ENCODE peak calls at places on chromosomes 12 and 14, in ten cellular contexts. R is Daoy, Z is HuH-7.5, J is left cardiac atrium, H is hepatic stellate cell, D is HCT116, W is T-helper 17 cell, M is hippocampal formation, V is AG04450, C is RWPE1. N is an unnamed sample.
A peak's percentile ranks its signal among the peaks of the same experiment; 100 is the strongest.

GRCh38 chr12:29376118-29376517 is 4.9 kb downstream of the ERGIC2 start:
- DNase-seq in V (no peak), R (no peak), Z (no peak), C (no peak), H (no peak), M (no peak), D (no peak), W (no peak), J (no peak), N (no peak)

GRCh38 chr12:57449375-57449774 is 5.7 kb upstream of the INHBE start:
- DNase-seq in H (no peak), W (no peak), R (no peak), Z (no peak), M (no peak), V (no peak), C (no peak), D (no peak), J (no peak), N (no peak)

GRCh38 chr14:36028218-36028617 is 148.3 kb downstream of the PTCSC3 start:
- DNase-seq in V (no peak), W (no peak), Z (no peak), D (no peak), J (no peak), C (no peak), H (no peak), M (no peak), R (no peak), N (no peak)

GRCh38 chr12:2267624-2268477 is 215.1 kb downstream of the CACNA1C start:
- DNase-seq in D (no peak), V (no peak), H (peak; percentile 34), M (no peak), C (no peak), W (no peak), Z (no peak), J (no peak), R (peak; percentile 82), N (no peak)

GRCh38 chr12:113302925-113303640 is 31.8 kb downstream of the SLC8B1 start:
- DNase-seq in C (no peak), D (no peak), M (no peak), H (no peak), R (no peak), V (no peak), Z (no peak), J (no peak), W (no peak), N (no peak)

GRCh38 chr14:32087173-32087861 is 10.2 kb downstream of the ARHGAP5 start:
- DNase-seq in C (peak; percentile 16), M (no peak), D (peak; percentile 83), J (no peak), R (peak; percentile 80), Z (peak; percentile 59), W (no peak), V (no peak), H (no peak), N (no peak)

GRCh38 chr14:72904840-72905561 is 11.1 kb upstream of the DPF3 start:
- DNase-seq in D (peak; percentile 44), Z (peak; percentile 26), W (peak; percentile 52), V (peak; percentile 49), C (peak; percentile 64), R (peak; percentile 71), J (peak; percentile 49), H (peak; percentile 41), M (peak; percentile 66), N (no peak)

GRCh38 chr12:124543052-124543590 is 24.3 kb downstream of the NCOR2 start:
- DNase-seq in D (no peak), Z (no peak), H (peak; percentile 84), V (no peak), W (no peak), R (peak; percentile 41), J (no peak), C (no peak), M (no peak), N (no peak)

GRCh38 chr12:41983394-41983793 is 161.3 kb downstream of the GXYLT1 start:
- DNase-seq in H (no peak), W (no peak), V (no peak), Z (no peak), C (no peak), D (no peak), M (no peak), J (no peak), R (no peak), N (no peak)

GRCh38 chr12:46920503-46920902 is 94.7 kb upstream of the SLC38A4 start:
- DNase-seq in W (no peak), D (no peak), C (no peak), R (no peak), H (no peak), V (no peak), Z (no peak), J (no peak), M (no peak), N (no peak)

GRCh38 chr14:89351364-89351957 is 65.6 kb downstream of the FOXN3 start:
- DNase-seq in J (no peak), M (no peak), R (no peak), V (no peak), D (no peak), C (no peak), H (no peak), Z (peak; percentile 52), W (no peak), N (no peak)

GRCh38 chr12:101076940-101077351 is 133.1 kb downstream of the SLC5A8 start:
- DNase-seq in V (no peak), M (no peak), R (peak; percentile 36), C (no peak), H (no peak), J (no peak), Z (no peak), W (no peak), D (no peak), N (no peak)

GRCh38 chr12:122090759-122091535 is 12.4 kb downstream of the MLXIP start:
- DNase-seq in H (peak; percentile 83), D (no peak), W (no peak), V (peak; percentile 90), J (no peak), C (no peak), M (no peak), Z (no peak), R (peak; percentile 39), N (no peak)

GRCh38 chr14:93903342-93904184 is 23.6 kb upstream of the FAM181A start:
- DNase-seq in V (no peak), W (no peak), C (no peak), H (peak; percentile 31), D (peak; percentile 15), J (no peak), R (peak; percentile 41), M (no peak), Z (no peak), N (no peak)

GRCh38 chr14:66008631-66009030 is 477.5 kb upstream of the CCDC196 start:
- DNase-seq in D (no peak), J (no peak), Z (no peak), W (no peak), R (no peak), V (no peak), C (no peak), M (no peak), H (no peak), N (no peak)

GRCh38 chr12:10739157-10740118 is 16.3 kb upstream of the YBX3 start:
- DNase-seq in J (no peak), R (no peak), W (no peak), Z (no peak), H (no peak), D (no peak), C (no peak), M (no peak), V (no peak), N (no peak)

GRCh38 chr12:22037952-22038351 is 8.1 kb upstream of the CMAS start:
- DNase-seq in C (peak; percentile 9), D (no peak), Z (no peak), V (no peak), W (no peak), M (no peak), R (peak; percentile 13), J (no peak), H (no peak), N (no peak)

GRCh38 chr12:70430400-70430799 is 64.3 kb downstream of the KCNMB4 start:
- DNase-seq in Z (no peak), H (no peak), D (no peak), V (no peak), W (no peak), J (no peak), C (no peak), R (no peak), M (no peak), N (no peak)

GRCh38 chr14:49287004-49287403 is 299.2 kb downstream of the RPS29 start:
- DNase-seq in W (no peak), Z (no peak), J (no peak), M (no peak), R (no peak), V (no peak), D (no peak), C (no peak), H (no peak), N (no peak)

GRCh38 chr12:85424581-85425348 is 144.7 kb downstream of the ALX1 start:
- DNase-seq in R (peak; percentile 30), W (no peak), C (peak; percentile 12), D (peak; percentile 21), H (no peak), M (no peak), Z (no peak), J (no peak), V (no peak), N (no peak)

GRCh38 chr14:74491952-74492351 is 1.2 kb downstream of the NPC2 start:
- DNase-seq in J (no peak), R (peak; percentile 61), H (peak; percentile 53), W (no peak), Z (no peak), V (no peak), D (no peak), C (peak; percentile 50), M (no peak), N (no peak)

GRCh38 chr14:32537166-32537565 is 208.1 kb downstream of the AKAP6 start:
- DNase-seq in V (no peak), H (no peak), M (no peak), J (no peak), R (no peak), D (no peak), W (no peak), Z (no peak), C (no peak), N (no peak)

GRCh38 chr12:87157791-87158190 is 871.4 kb downstream of the C12orf50 start:
- DNase-seq in D (no peak), C (peak; percentile 70), H (peak; percentile 33), Z (no peak), M (no peak), R (peak; percentile 70), V (peak; percentile 86), J (no peak), W (no peak), N (no peak)

GRCh38 chr12:3436496-3437060 is 54.4 kb upstream of the PRMT8 start:
- DNase-seq in H (no peak), M (no peak), W (no peak), Z (no peak), R (no peak), V (no peak), D (no peak), J (no peak), C (no peak), N (no peak)

GRCh38 chr12:31000751-31001150 is 72.9 kb upstream of the DDX11 start:
- DNase-seq in H (no peak), J (no peak), R (peak; percentile 65), D (no peak), Z (no peak), C (no peak), M (no peak), W (no peak), V (no peak), N (no peak)

GRCh38 chr12:16076970-16077527 is 165.9 kb downstream of the DERA start:
- DNase-seq in V (no peak), D (no peak), M (no peak), R (no peak), C (no peak), W (no peak), Z (no peak), J (no peak), H (no peak), N (no peak)

GRCh38 chr12:20513189-20513588 is 144.9 kb downstream of the PDE3A start:
- DNase-seq in J (no peak), R (no peak), H (no peak), W (no peak), M (no peak), V (no peak), C (no peak), D (no peak), Z (no peak), N (no peak)

GRCh38 chr14:91284146-91284790 is 39.8 kb upstream of the GPR68 start:
- DNase-seq in V (peak; percentile 48), M (no peak), R (peak; percentile 85), Z (no peak), H (peak; percentile 93), W (no peak), J (no peak), D (no peak), C (peak; percentile 75), N (no peak)